ENCODE peak calls at places on chromosomes 16 and 17, in six cellular contexts. W is AG04450, D is transverse colon, X is body of pancreas, Y is right cardiac atrium, K is H1. H is an unnamed sample. For H3K9me3, the result is how much of the 10 kb centered on the place peaks cover.

GRCh38 chr17:48335858-48336500 is 94.0 kb downstream of the SKAP1 start:
- DNase-seq in W (peak), D (no peak), X (no peak), Y (no peak), K (no peak), H (no peak)

GRCh38 chr17:62756198-62756597 is 51.9 kb downstream of the MARCHF10 start:
- DNase-seq in W (no peak), D (no peak), X (no peak), Y (no peak), K (no peak), H (no peak)

GRCh38 chr16:54628796-54629625 is 301.7 kb upstream of the IRX5 start:
- DNase-seq in W (no peak), D (no peak), X (peak), Y (no peak), K (no peak), H (no peak)

GRCh38 chr16:10961231-10961630 is 16.9 kb downstream of the CLEC16A start:
- DNase-seq in W (peak), D (no peak), X (no peak), Y (peak), K (no peak), H (no peak)

GRCh38 chr17:8500609-8501008 is 64.9 kb downstream of the NDEL1 start:
- DNase-seq in W (no peak), D (no peak), X (no peak), Y (no peak), K (no peak), H (no peak)

GRCh38 chr16:10616395-10616743 is 36.0 kb upstream of the EMP2 start:
- DNase-seq in W (no peak), D (no peak), X (no peak), Y (no peak), K (no peak), H (no peak)

GRCh38 chr16:57951204-57951960 is 19.5 kb downstream of the CNGB1 start:
- DNase-seq in W (no peak), D (no peak), X (no peak), Y (no peak), K (no peak), H (no peak)

GRCh38 chr17:50348522-50349240 is 2.8 kb downstream of the XYLT2 start:
- DNase-seq in W (no peak), D (no peak), X (no peak), Y (no peak), K (no peak), H (no peak)

GRCh38 chr17:34366529-34367107 is 3.6 kb upstream of the CCL1 start:
- DNase-seq in W (no peak), D (no peak), X (no peak), Y (no peak), K (peak), H (no peak)

GRCh38 chr16:50274771-50275415 is 8.5 kb downstream of the ADCY7 start:
- DNase-seq in W (no peak), D (no peak), X (no peak), Y (peak), K (no peak), H (no peak)

GRCh38 chr17:9998060-9998459 is 93.0 kb upstream of the RCVRN start:
- DNase-seq in W (no peak), D (no peak), X (no peak), Y (no peak), K (no peak), H (no peak)

GRCh38 chr17:67293251-67294203 is 48.5 kb upstream of the HELZ start:
- DNase-seq in W (no peak), D (peak), X (peak), Y (peak), K (peak), H (peak)

GRCh38 chr17:50307654-50308053 is 33.4 kb downstream of the TMEM92 start:
- DNase-seq in W (no peak), D (no peak), X (no peak), Y (no peak), K (no peak), H (no peak)

GRCh38 chr17:17367931-17368330 is 64.8 kb downstream of the NT5M start:
- DNase-seq in W (no peak), D (no peak), X (no peak), Y (no peak), K (no peak), H (no peak)

GRCh38 chr17:28426081-28426519 is 20.1 kb upstream of the SLC46A1 start:
- DNase-seq in W (no peak), D (peak), X (no peak), Y (no peak), K (peak), H (no peak)

GRCh38 chr16:56814537-56815432 is 50.2 kb upstream of the SLC12A3 start:
- DNase-seq in W (no peak), D (no peak), X (no peak), Y (no peak), K (no peak), H (no peak)

DNA sequence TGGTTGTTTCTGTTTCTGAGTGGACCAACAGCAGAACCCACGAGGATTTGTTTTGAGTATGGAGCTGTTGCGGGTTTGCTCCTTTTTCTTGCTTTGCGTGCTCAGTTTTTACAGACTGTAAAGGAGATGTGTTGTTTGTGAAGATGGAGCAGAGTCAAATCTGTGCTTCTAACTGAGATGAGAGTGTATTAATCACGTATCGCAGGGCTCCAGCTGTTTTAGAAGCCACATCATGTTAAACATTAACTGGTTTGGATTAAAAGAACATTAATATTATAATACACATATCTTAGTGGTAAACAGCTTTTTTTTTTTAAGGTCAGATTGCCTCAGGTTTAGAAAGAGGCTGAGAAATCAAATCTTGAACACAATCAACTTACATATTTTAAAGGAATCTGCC is 69.4 kb downstream of the YPEL2 start:
- DNase-seq in W (no peak), D (no peak), X (no peak), Y (no peak), K (no peak), H (no peak)
- H3K4me3 ChIP-seq in W (no peak), D (no peak), X (no peak), Y (no peak), K (no peak), H (no peak)

GRCh38 chr17:77394540-77395295 is 253.9 kb downstream of the SEC14L1 start:
- DNase-seq in W (no peak), D (peak), X (peak), Y (no peak), K (no peak), H (no peak)
- H3K27ac ChIP-seq in W (no peak), D (peak), X (peak), Y (peak), K (peak), H (no peak)

DNA sequence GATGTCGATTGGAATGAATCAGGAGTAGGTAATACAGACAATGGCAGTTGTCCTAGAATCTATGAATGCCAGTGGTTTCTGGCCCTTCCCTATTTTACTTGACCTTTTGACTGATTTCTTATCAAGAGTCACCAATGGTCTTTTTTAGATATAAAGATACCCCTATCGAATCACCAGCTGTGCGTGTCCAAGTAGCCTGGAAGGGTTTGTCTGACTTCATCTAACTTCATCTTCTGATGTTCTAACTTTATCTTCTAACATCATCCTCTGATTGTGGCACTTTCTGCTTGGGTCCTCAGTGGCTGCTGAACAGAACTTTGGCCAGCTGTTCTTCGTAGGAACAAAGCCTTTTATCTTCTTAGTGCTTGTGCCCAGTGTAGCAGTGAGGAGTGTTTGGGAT is 129.7 kb downstream of the MSI2 start:
- DNase-seq in W (no peak), D (no peak), X (no peak), Y (no peak), K (no peak), H (no peak)
- H3K9me3 ChIP-seq in W (under half), D (under half), X (under half), Y (under half), K (under half), H (under half)

GRCh38 chr16:77897038-77897437 is 108.7 kb downstream of the VAT1L start:
- DNase-seq in W (no peak), D (no peak), X (no peak), Y (no peak), K (no peak), H (no peak)
- H3K4me3 ChIP-seq in W (no peak), D (no peak), X (no peak), Y (no peak), K (no peak), H (no peak)

DNA sequence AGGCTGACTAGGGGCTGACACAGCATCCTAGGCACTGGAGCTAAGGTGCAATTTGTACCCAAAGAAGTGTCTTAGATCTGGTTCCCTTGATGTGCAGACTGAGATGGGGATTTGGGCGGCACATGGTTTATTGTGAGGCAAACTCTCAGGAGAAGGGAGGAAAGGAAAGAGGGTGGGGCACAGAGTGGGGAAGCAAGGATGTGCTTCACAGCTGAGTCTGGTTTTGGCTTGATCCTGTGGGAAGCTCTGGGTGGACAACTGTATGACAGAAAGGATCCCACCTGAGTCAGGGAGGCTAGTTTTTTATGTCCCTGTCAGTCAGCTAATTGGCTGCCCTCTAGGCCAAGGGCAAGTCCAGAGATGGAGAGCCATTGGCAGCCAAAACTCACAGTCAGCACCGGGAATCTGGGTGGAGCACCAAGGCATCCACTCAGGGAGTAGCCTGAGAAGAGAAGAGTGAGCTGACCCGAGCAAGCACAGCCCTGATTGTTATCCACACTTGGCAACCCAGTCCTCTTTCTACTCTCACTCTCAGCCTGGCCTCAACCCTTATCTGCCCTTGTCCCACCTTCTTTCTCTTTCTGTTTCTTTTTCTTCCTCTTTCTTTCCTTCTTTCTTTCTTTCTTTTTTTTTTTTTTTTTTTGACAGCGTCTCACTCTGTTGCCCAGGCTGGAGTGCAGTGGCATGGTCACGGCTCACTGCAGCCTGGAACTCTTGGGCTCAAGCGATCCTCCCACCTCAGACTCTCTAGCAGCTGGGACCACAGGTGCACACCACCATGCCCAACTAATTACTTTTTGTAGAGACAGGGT is 12.0 kb downstream of the ARL4D start:
- DNase-seq in W (no peak), D (no peak), X (no peak), Y (peak), K (no peak), H (no peak)
- H3K27ac ChIP-seq in W (no peak), D (no peak), X (no peak), Y (peak), K (no peak), H (no peak)

GRCh38 chr16:89993377-89993776 is 25.9 kb downstream of the DBNDD1 start:
- DNase-seq in W (no peak), D (no peak), X (no peak), Y (no peak), K (no peak), H (no peak)

GRCh38 chr16:89994389-89994720 is 24.9 kb downstream of the DBNDD1 start:
- DNase-seq in W (no peak), D (no peak), X (no peak), Y (no peak), K (no peak), H (no peak)

GRCh38 chr16:89993971-89994370 is 25.3 kb downstream of the DBNDD1 start:
- DNase-seq in W (no peak), D (no peak), X (no peak), Y (no peak), K (no peak), H (no peak)

GRCh38 chr16:89999831-90000574 is 19.3 kb downstream of the DBNDD1 start:
- DNase-seq in W (no peak), D (no peak), X (no peak), Y (no peak), K (no peak), H (no peak)

DNA sequence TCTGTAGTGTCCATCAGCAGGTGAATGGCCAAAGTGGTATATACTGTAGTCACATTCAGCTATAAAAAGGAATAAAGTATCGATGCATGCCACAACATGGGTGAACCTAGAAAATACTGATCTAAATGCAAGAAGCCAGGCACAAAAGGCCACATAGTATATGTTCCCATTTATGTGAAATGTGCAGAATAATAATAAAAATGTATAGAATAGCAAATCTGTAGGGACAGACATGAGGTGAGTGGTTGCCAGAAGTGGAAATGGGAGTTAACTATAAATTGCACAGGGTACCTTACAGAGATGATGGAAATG is 23.1 kb downstream of the DBNDD1 start:
- DNase-seq in W (no peak), D (no peak), X (no peak), Y (no peak), K (no peak), H (no peak)
- H3K9me3 ChIP-seq in W (under half), D (under half), X (under half), Y (under half), K (under half), H (under half)

GRCh38 chr16:86378831-86379504 is 131.4 kb upstream of the FOXF1 start:
- DNase-seq in W (no peak), D (no peak), X (no peak), Y (no peak), K (no peak), H (no peak)
- H3K4me3 ChIP-seq in W (no peak), D (no peak), X (no peak), Y (no peak), K (no peak), H (no peak)

H was measured in CD8-positive, alpha-beta memory T cell.